ENCODE peak calls at places on chromosomes 7 and 10, in eight cellular contexts. One of them, this sample, is unnamed.

GRCh38 chr7:132318338-132319318 is 257.6 kb downstream of the PLXNA4 start:
- DNase-seq in HAP-1: peak
- DNase-seq in activated CD8-positive, alpha-beta T cell treated with anti-CD3 and anti-CD28 coated beads, Interleukin-2, amount 10 ng/mL, durations not matched to agents 7 days and 5 days: peak
- DNase-seq in EL: peak
- DNase-seq in body of pancreas: peak
- DNase-seq in CD4-positive, alpha-beta T cell: peak
- DNase-seq in HFFc6: peak
- DNase-seq in lower lobe of right lung: peak
- DNase-seq in this sample: peak

GRCh38 chr7:28595081-28595480 is 182.8 kb downstream of the CREB5 start:
- DNase-seq in HFFc6: no peak
- DNase-seq in lower lobe of right lung: no peak
- DNase-seq in EL: no peak
- DNase-seq in body of pancreas: no peak
- DNase-seq in CD4-positive, alpha-beta T cell: no peak
- DNase-seq in HAP-1: no peak
- DNase-seq in activated CD8-positive, alpha-beta T cell treated with anti-CD3 and anti-CD28 coated beads, Interleukin-2, amount 10 ng/mL, durations not matched to agents 7 days and 5 days: no peak
- DNase-seq in this sample: no peak

GRCh38 chr7:31023877-31024276 is 28.2 kb upstream of the ADCYAP1R1 start:
- DNase-seq in body of pancreas: no peak
- DNase-seq in EL: no peak
- DNase-seq in activated CD8-positive, alpha-beta T cell treated with anti-CD3 and anti-CD28 coated beads, Interleukin-2, amount 10 ng/mL, durations not matched to agents 7 days and 5 days: peak
- DNase-seq in HFFc6: no peak
- DNase-seq in CD4-positive, alpha-beta T cell: no peak
- DNase-seq in lower lobe of right lung: no peak
- DNase-seq in HAP-1: no peak
- DNase-seq in this sample: no peak

GRCh38 chr7:66953044-66953427 is 32.0 kb downstream of the TMEM248 start:
- DNase-seq in HAP-1: no peak
- DNase-seq in CD4-positive, alpha-beta T cell: no peak
- DNase-seq in HFFc6: no peak
- DNase-seq in body of pancreas: no peak
- DNase-seq in EL: no peak
- DNase-seq in lower lobe of right lung: no peak
- DNase-seq in activated CD8-positive, alpha-beta T cell treated with anti-CD3 and anti-CD28 coated beads, Interleukin-2, amount 10 ng/mL, durations not matched to agents 7 days and 5 days: no peak
- DNase-seq in this sample: no peak

GRCh38 chr7:101169838-101170531 is 4.6 kb upstream of the VGF start:
- DNase-seq in body of pancreas: peak
- DNase-seq in HAP-1: peak
- DNase-seq in activated CD8-positive, alpha-beta T cell treated with anti-CD3 and anti-CD28 coated beads, Interleukin-2, amount 10 ng/mL, durations not matched to agents 7 days and 5 days: peak
- DNase-seq in CD4-positive, alpha-beta T cell: peak
- DNase-seq in lower lobe of right lung: peak
- DNase-seq in EL: peak
- DNase-seq in HFFc6: peak
- DNase-seq in this sample: no peak

GRCh38 chr10:8437896-8438295 is 383.4 kb downstream of the GATA3 start:
- DNase-seq in HFFc6: no peak
- DNase-seq in EL: no peak
- DNase-seq in CD4-positive, alpha-beta T cell: no peak
- DNase-seq in body of pancreas: no peak
- DNase-seq in lower lobe of right lung: no peak
- DNase-seq in activated CD8-positive, alpha-beta T cell treated with anti-CD3 and anti-CD28 coated beads, Interleukin-2, amount 10 ng/mL, durations not matched to agents 7 days and 5 days: no peak
- DNase-seq in HAP-1: no peak
- DNase-seq in this sample: no peak

GRCh38 chr7:43572516-43573049 is 10.3 kb upstream of the STK17A start:
- DNase-seq in HAP-1: no peak
- DNase-seq in lower lobe of right lung: no peak
- DNase-seq in CD4-positive, alpha-beta T cell: peak
- DNase-seq in HFFc6: peak
- DNase-seq in activated CD8-positive, alpha-beta T cell treated with anti-CD3 and anti-CD28 coated beads, Interleukin-2, amount 10 ng/mL, durations not matched to agents 7 days and 5 days: peak
- DNase-seq in body of pancreas: no peak
- DNase-seq in EL: peak
- DNase-seq in this sample: peak

GRCh38 chr10:122054046-122055025 is 65.4 kb downstream of the TACC2 start:
- DNase-seq in body of pancreas: peak
- DNase-seq in lower lobe of right lung: peak
- DNase-seq in EL: peak
- DNase-seq in HFFc6: peak
- DNase-seq in HAP-1: peak
- DNase-seq in CD4-positive, alpha-beta T cell: no peak
- DNase-seq in activated CD8-positive, alpha-beta T cell treated with anti-CD3 and anti-CD28 coated beads, Interleukin-2, amount 10 ng/mL, durations not matched to agents 7 days and 5 days: no peak
- DNase-seq in this sample: peak

GRCh38 chr7:41656357-41656756 is 46.5 kb downstream of the INHBA start:
- DNase-seq in HAP-1: no peak
- DNase-seq in HFFc6: peak
- DNase-seq in EL: peak
- DNase-seq in activated CD8-positive, alpha-beta T cell treated with anti-CD3 and anti-CD28 coated beads, Interleukin-2, amount 10 ng/mL, durations not matched to agents 7 days and 5 days: no peak
- DNase-seq in body of pancreas: no peak
- DNase-seq in lower lobe of right lung: no peak
- DNase-seq in CD4-positive, alpha-beta T cell: no peak
- DNase-seq in this sample: peak